ENCODE peak calls at places on chromosomes 3 and 15, in four cellular contexts. N is colonic mucosa, Y is spleen, T is fibroblast of pulmonary artery. I is an unnamed sample.

GRCh38 chr3:51371943-51372557 is 13.0 kb upstream of the MANF start:
- DNase-seq in T (peak), Y (no peak), N (peak), I (peak)

GRCh38 chr3:174439621-174440349 is 419.3 kb upstream of the NAALADL2 start:
- DNase-seq in T (peak), Y (no peak), N (peak), I (peak)

GRCh38 chr3:103810167-103810566 is 1375.4 kb downstream of the ZPLD1 start:
- DNase-seq in N (no peak), T (no peak), Y (no peak), I (no peak)

GRCh38 chr15:74307827-74308642 is 59.4 kb downstream of the CYP11A1 start:
- DNase-seq in Y (no peak), N (peak), T (peak), I (no peak)

GRCh38 chr3:3772920-3773319 is 26.3 kb upstream of the LRRN1 start:
- DNase-seq in T (no peak), N (no peak), Y (no peak), I (no peak)

GRCh38 chr15:56442354-56442753 is 22.6 kb downstream of the MNS1 start:
- DNase-seq in N (no peak), T (no peak), Y (no peak), I (no peak)

GRCh38 chr3:84724877-84725276 is 233.9 kb upstream of the CADM2 start:
- DNase-seq in N (no peak), Y (peak), T (peak), I (peak)

GRCh38 chr3:64290864-64291263 is 65.6 kb upstream of the PRICKLE2 start:
- DNase-seq in Y (no peak), T (no peak), N (no peak), I (no peak)

GRCh38 chr15:72070817-72071447 is 47.0 kb downstream of the MYO9A start:
- DNase-seq in Y (no peak), N (no peak), T (no peak), I (no peak)

GRCh38 chr15:42024303-42024702 is 3.5 kb upstream of the PLA2G4E start:
- DNase-seq in Y (no peak), T (no peak), N (no peak), I (no peak)

GRCh38 chr3:46812237-46812791 is 50.9 kb downstream of the MYL3 start:
- DNase-seq in Y (peak), N (peak), T (peak), I (peak)

DNA sequence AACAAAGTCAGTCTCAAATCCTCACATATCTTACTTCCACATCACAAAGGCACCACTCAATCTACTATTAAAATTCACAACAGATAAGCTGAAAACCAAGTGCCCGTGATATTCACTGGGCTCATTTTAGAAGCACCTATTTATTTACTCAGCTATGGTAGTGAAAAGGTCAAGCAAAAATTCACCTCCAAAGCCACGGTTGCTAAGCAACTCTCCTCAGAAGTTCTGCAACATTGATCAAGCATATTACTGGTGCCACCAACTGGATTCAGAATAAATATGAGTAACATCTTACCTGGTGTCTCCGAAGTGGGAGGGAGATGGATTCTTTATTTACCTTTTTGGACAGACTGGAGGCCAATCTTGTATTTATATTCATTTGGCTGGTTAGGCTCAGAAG is 714.8 kb downstream of the FHIT start:
- DNase-seq in Y (no peak), T (no peak), N (no peak), I (no peak)
- TF ChIP-seq CTCF in Y (no peak), T (no peak), N (no peak), I (no peak)

DNA sequence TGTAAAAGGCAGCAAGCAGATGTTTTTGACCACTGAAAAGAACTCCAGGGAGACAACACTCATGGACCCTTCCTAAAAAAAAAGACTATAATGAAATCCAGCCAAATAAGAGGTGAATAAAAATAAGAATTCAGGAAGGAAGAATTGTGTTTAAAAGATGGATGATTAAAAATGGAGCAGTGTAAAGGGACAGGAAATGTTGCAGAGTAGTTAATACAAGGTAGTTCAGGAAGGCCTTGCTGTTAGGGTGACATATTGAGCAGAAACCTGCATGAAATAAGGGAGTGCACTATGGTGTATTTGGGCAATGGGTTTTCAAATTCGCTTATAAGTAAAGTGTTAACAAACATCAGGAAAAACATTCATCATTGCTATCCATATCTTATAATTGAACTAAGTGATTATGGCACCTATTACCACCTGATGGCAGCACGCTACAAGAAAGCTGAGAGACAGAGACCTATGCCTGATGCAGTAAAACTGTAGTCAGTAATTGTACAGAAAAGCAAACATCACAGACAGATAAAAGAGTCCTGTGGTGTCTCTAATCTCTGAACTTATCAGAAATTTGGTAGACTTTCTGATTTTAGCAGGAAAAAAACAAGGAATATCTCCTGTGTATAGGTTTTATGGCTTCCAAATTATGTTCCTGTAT is 5.8 kb upstream of the DBR1 start:
- DNase-seq in Y (no peak), T (peak), N (peak), I (peak)
- TF ChIP-seq CTCF in Y (no peak), T (peak), N (peak), I (no peak)

GRCh38 chr3:133457465-133458067 is 57.7 kb downstream of the BFSP2 start:
- DNase-seq in T (peak), N (no peak), Y (no peak), I (no peak)
- TF ChIP-seq CTCF in T (peak), N (peak), Y (no peak), I (no peak)

DNA sequence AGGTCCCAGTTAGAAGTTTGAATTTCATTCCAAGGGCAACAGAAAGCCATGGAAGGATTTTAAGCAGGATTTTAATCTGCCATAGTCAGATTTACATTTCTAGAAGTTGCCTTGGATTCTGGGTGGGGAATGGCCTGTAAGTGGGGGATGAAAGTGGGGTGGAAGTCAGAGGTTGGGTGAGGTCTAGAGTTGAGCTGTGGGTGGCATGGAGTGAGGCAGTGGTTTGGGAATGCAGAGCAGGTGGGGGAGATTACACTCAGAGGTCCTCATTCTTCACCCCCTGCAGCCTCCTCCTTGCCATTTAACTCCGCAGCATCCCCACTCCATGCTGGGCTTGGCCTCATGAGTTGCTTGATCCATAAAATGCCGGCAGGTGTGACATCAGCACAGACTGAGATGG is 32.0 kb upstream of the CCDC174 start:
- DNase-seq in T (no peak), N (no peak), Y (no peak), I (no peak)
- TF ChIP-seq CTCF in T (no peak), N (no peak), Y (no peak), I (no peak)

GRCh38 chr3:58063022-58063421 is 54.8 kb downstream of the FLNB start:
- DNase-seq in N (no peak), T (no peak), Y (no peak), I (no peak)

GRCh38 chr3:58063424-58063823 is 55.2 kb downstream of the FLNB start:
- DNase-seq in T (peak), N (peak), Y (no peak), I (peak)

GRCh38 chr3:58062469-58062868 is 54.2 kb downstream of the FLNB start:
- DNase-seq in N (no peak), Y (no peak), T (no peak), I (peak)

GRCh38 chr3:58058654-58059263 is 50.5 kb downstream of the FLNB start:
- DNase-seq in Y (no peak), T (peak), N (no peak), I (peak)

DNA sequence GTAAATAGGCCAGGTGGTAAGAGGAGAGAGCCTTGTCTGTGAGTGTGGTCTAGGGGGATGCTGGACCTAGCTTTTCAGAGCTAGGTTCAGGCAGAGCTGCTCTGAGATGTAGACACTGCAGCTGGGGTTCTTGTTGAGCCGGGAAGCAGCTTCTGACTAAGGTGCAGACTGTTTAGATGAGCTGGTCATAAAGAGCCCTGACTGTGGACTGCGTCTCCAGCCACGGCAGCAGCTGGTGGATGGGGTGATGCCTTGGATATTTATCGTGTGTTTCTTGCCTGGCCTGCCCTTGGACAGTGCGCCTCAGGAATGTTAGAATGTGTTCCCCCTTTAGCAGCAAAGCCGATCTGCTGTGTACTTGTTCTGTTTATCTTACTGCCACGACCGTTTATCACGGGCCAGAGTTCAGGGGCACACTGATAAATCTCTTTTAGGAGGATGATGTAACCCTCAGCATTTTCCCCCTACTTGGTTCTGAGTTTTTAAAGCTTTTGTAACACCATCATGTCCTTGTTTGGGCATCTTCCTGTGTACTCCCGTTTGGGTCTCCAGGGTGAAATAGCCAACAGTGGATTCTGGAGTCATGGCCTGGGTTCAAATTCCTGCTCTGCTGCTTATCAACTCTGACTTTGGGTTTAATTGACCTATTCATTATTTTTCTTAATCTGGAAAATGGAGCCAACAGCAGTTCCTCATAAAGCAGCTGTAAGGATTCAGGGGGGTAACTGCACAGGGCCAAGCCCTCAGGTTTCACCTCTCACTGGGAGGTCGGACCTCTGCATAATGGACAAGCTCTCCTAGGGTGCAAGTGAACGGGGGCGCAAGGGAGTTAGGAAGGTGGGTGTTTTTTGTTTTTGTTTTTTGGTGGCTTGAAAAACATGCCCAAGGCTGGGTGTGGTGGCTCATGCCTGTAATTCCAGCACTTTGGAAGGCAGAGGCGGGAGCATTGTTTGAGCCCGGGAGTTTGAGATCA is 51.4 kb downstream of the FLNB start:
- DNase-seq in Y (no peak), T (peak), N (peak), I (peak)
- TF ChIP-seq CTCF in Y (no peak), T (no peak), N (no peak), I (no peak)

DNA sequence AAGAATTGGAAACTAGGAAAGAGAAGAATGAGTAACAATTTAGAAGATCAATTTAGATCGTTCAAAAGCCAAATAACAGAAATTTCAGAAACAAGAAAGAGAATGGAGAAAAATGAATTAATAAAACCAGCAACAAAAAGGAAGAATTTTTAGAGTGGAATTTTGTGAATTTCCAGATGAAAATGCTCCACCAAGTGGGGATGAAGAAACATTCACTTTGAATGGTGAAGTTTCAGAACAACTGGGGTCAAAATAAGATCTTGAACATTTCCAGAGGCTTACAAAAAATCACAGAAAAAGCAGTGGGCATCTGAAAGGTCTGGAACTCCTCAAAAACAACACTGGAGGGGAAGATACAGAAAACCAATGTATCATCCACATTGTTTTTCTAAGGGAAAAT is 4.2 kb upstream of the MOBP start:
- DNase-seq in Y (no peak), T (no peak), N (no peak), I (no peak)
- TF ChIP-seq CTCF in Y (no peak), T (no peak), N (no peak), I (no peak)